ENCODE peak calls at places on chromosome 19, in five cellular contexts. G is G401; C is T-helper 1 cell; R is stimulated activated CD8-positive, alpha-beta memory T cell treated with anti-CD3 and anti-CD28 coated beads, Interleukin-7, amount 100 ng/mL, for 48 hours; Q is tibial artery. K is an unnamed sample.

GRCh38 chr19:47447470-47448359 is 24.0 kb downstream of the SLC8A2 start:
- DNase-seq in G (no peak), C (peak), R (peak), Q (no peak), K (peak)

GRCh38 chr19:58498316-58499020 is 13.3 kb downstream of the SLC27A5 start:
- DNase-seq in G (no peak), C (no peak), R (no peak), Q (peak), K (no peak)

GRCh38 chr19:10797541-10798256 is 38.3 kb downstream of the TMED1 start:
- DNase-seq in G (peak), C (peak), R (peak), Q (no peak), K (no peak)

GRCh38 chr19:34220472-34221063 is 33.8 kb upstream of the GARRE1 start:
- DNase-seq in G (peak), C (peak), R (no peak), Q (no peak), K (no peak)

GRCh38 chr19:43575955-43576451 is 402 bp downstream of the PINLYP start:
- DNase-seq in G (no peak), C (no peak), R (no peak), Q (no peak), K (peak)

GRCh38 chr19:16285769-16286564 is 38.7 kb upstream of the KLF2 start:
- DNase-seq in G (no peak), C (no peak), R (no peak), Q (peak), K (no peak)

GRCh38 chr19:29770653-29771052 is 41.1 kb upstream of the CCNE1 start:
- DNase-seq in G (no peak), C (no peak), R (no peak), Q (no peak), K (no peak)

GRCh38 chr19:46426506-46427162 is 2.1 kb downstream of the PNMA8C start:
- DNase-seq in G (peak), C (no peak), R (peak), Q (peak), K (peak)

GRCh38 chr19:39397360-39398296 is 6.5 kb downstream of the MED29 start:
- DNase-seq in G (peak), C (peak), R (peak), Q (peak), K (peak)

GRCh38 chr19:3129112-3129511 is 6.7 kb upstream of the GNA15 start:
- DNase-seq in G (peak), C (no peak), R (no peak), Q (no peak), K (no peak)

GRCh38 chr19:6416658-6417405 is 7.8 kb downstream of the KHSRP start:
- DNase-seq in G (no peak), C (no peak), R (no peak), Q (no peak), K (no peak)

GRCh38 chr19:54189020-54189667 is at the start of gene MBOAT7:
- DNase-seq in G (no peak), C (no peak), R (no peak), Q (no peak), K (no peak)

K was measured in kidney.